ENCODE peak calls at places on chromosomes 2 and 18, in ten cellular contexts. One of them, this sample, is unnamed.

GRCh38 chr2:64787019-64787365 is 133.3 kb upstream of the SERTAD2 start:
- DNase-seq in CD8-positive, alpha-beta memory T cell: no peak
- DNase-seq in A549: no peak
- DNase-seq in NCI-H345: no peak
- DNase-seq in NCI-H1694: no peak
- DNase-seq in H4: no peak
- DNase-seq in activated T-cell treated with anti-CD3 and anti-CD28 coated beads, Interleukin-2, amount 50 U/mL, for 4 hours: no peak
- DNase-seq in sciatic nerve: no peak
- DNase-seq in OCI-LY7: no peak
- DNase-seq in midbrain: no peak
- DNase-seq in this sample: no peak

GRCh38 chr2:241660593-241661213 is 23.2 kb downstream of the ATG4B start:
- DNase-seq in CD8-positive, alpha-beta memory T cell: no peak
- DNase-seq in A549: no peak
- DNase-seq in NCI-H345: no peak
- DNase-seq in NCI-H1694: no peak
- DNase-seq in H4: no peak
- DNase-seq in activated T-cell treated with anti-CD3 and anti-CD28 coated beads, Interleukin-2, amount 50 U/mL, for 4 hours: no peak
- DNase-seq in sciatic nerve: no peak
- DNase-seq in OCI-LY7: no peak
- DNase-seq in midbrain: no peak
- DNase-seq in this sample: no peak

GRCh38 chr18:8799593-8799992 is 94.2 kb downstream of the MTCL1 start:
- DNase-seq in CD8-positive, alpha-beta memory T cell: no peak
- DNase-seq in A549: no peak
- DNase-seq in NCI-H345: no peak
- DNase-seq in NCI-H1694: no peak
- DNase-seq in H4: no peak
- DNase-seq in activated T-cell treated with anti-CD3 and anti-CD28 coated beads, Interleukin-2, amount 50 U/mL, for 4 hours: no peak
- DNase-seq in sciatic nerve: no peak
- DNase-seq in OCI-LY7: no peak
- DNase-seq in midbrain: no peak
- DNase-seq in this sample: no peak

GRCh38 chr2:223055140-223055539 is 3.1 kb downstream of the KCNE4 start:
- DNase-seq in CD8-positive, alpha-beta memory T cell: no peak
- DNase-seq in A549: no peak
- DNase-seq in NCI-H345: peak
- DNase-seq in NCI-H1694: peak
- DNase-seq in H4: peak
- DNase-seq in activated T-cell treated with anti-CD3 and anti-CD28 coated beads, Interleukin-2, amount 50 U/mL, for 4 hours: no peak
- DNase-seq in sciatic nerve: no peak
- DNase-seq in OCI-LY7: no peak
- DNase-seq in midbrain: peak
- DNase-seq in this sample: no peak

GRCh38 chr2:237291138-237291792 is 122.7 kb downstream of the COL6A3 start:
- DNase-seq in CD8-positive, alpha-beta memory T cell: no peak
- DNase-seq in A549: peak
- DNase-seq in NCI-H345: peak
- DNase-seq in NCI-H1694: peak
- DNase-seq in H4: peak
- DNase-seq in activated T-cell treated with anti-CD3 and anti-CD28 coated beads, Interleukin-2, amount 50 U/mL, for 4 hours: no peak
- DNase-seq in sciatic nerve: peak
- DNase-seq in OCI-LY7: no peak
- DNase-seq in midbrain: peak
- DNase-seq in this sample: no peak

GRCh38 chr2:1708476-1709334 is 35.6 kb downstream of the PXDN start:
- DNase-seq in CD8-positive, alpha-beta memory T cell: no peak
- DNase-seq in A549: no peak
- DNase-seq in NCI-H345: peak
- DNase-seq in NCI-H1694: no peak
- DNase-seq in H4: no peak
- DNase-seq in activated T-cell treated with anti-CD3 and anti-CD28 coated beads, Interleukin-2, amount 50 U/mL, for 4 hours: no peak
- DNase-seq in sciatic nerve: no peak
- DNase-seq in OCI-LY7: no peak
- DNase-seq in midbrain: no peak
- DNase-seq in this sample: no peak

GRCh38 chr2:23452853-23453420 is 68.0 kb downstream of the KLHL29 start:
- DNase-seq in CD8-positive, alpha-beta memory T cell: no peak
- DNase-seq in A549: no peak
- DNase-seq in NCI-H345: no peak
- DNase-seq in NCI-H1694: no peak
- DNase-seq in H4: peak
- DNase-seq in activated T-cell treated with anti-CD3 and anti-CD28 coated beads, Interleukin-2, amount 50 U/mL, for 4 hours: no peak
- DNase-seq in sciatic nerve: no peak
- DNase-seq in OCI-LY7: no peak
- DNase-seq in midbrain: no peak
- DNase-seq in this sample: no peak

GRCh38 chr2:226583715-226584114 is 215.9 kb downstream of the IRS1 start:
- DNase-seq in CD8-positive, alpha-beta memory T cell: no peak
- DNase-seq in A549: peak
- DNase-seq in NCI-H345: no peak
- DNase-seq in NCI-H1694: no peak
- DNase-seq in H4: peak
- DNase-seq in activated T-cell treated with anti-CD3 and anti-CD28 coated beads, Interleukin-2, amount 50 U/mL, for 4 hours: no peak
- DNase-seq in sciatic nerve: no peak
- DNase-seq in OCI-LY7: no peak
- DNase-seq in midbrain: no peak
- DNase-seq in this sample: no peak

GRCh38 chr2:97742381-97742847 is 29.0 kb downstream of the ZAP70 start:
- DNase-seq in CD8-positive, alpha-beta memory T cell: peak
- DNase-seq in A549: no peak
- DNase-seq in NCI-H345: no peak
- DNase-seq in NCI-H1694: no peak
- DNase-seq in H4: no peak
- DNase-seq in activated T-cell treated with anti-CD3 and anti-CD28 coated beads, Interleukin-2, amount 50 U/mL, for 4 hours: no peak
- DNase-seq in sciatic nerve: no peak
- DNase-seq in OCI-LY7: no peak
- DNase-seq in midbrain: no peak
- DNase-seq in this sample: no peak

GRCh38 chr18:75209952-75210261 is 690 bp upstream of the TSHZ1 start:
- DNase-seq in CD8-positive, alpha-beta memory T cell: no peak
- DNase-seq in A549: no peak
- DNase-seq in NCI-H345: no peak
- DNase-seq in NCI-H1694: no peak
- DNase-seq in H4: no peak
- DNase-seq in activated T-cell treated with anti-CD3 and anti-CD28 coated beads, Interleukin-2, amount 50 U/mL, for 4 hours: no peak
- DNase-seq in sciatic nerve: no peak
- DNase-seq in OCI-LY7: peak
- DNase-seq in midbrain: no peak
- DNase-seq in this sample: no peak

GRCh38 chr2:172908275-172908674 is 167.4 kb upstream of the MAP3K20 start:
- DNase-seq in CD8-positive, alpha-beta memory T cell: no peak
- DNase-seq in A549: no peak
- DNase-seq in NCI-H345: no peak
- DNase-seq in NCI-H1694: no peak
- DNase-seq in H4: no peak
- DNase-seq in activated T-cell treated with anti-CD3 and anti-CD28 coated beads, Interleukin-2, amount 50 U/mL, for 4 hours: no peak
- DNase-seq in sciatic nerve: no peak
- DNase-seq in OCI-LY7: no peak
- DNase-seq in midbrain: no peak
- DNase-seq in this sample: no peak

GRCh38 chr2:239003933-239004636 is 156.2 kb downstream of the TWIST2 start:
- DNase-seq in CD8-positive, alpha-beta memory T cell: no peak
- DNase-seq in A549: no peak
- DNase-seq in NCI-H345: no peak
- DNase-seq in NCI-H1694: no peak
- DNase-seq in H4: no peak
- DNase-seq in activated T-cell treated with anti-CD3 and anti-CD28 coated beads, Interleukin-2, amount 50 U/mL, for 4 hours: no peak
- DNase-seq in sciatic nerve: no peak
- DNase-seq in OCI-LY7: no peak
- DNase-seq in midbrain: no peak
- DNase-seq in this sample: no peak

GRCh38 chr2:196745711-196746110 is 53.8 kb downstream of the GTF3C3 start:
- DNase-seq in CD8-positive, alpha-beta memory T cell: no peak
- DNase-seq in A549: no peak
- DNase-seq in NCI-H345: no peak
- DNase-seq in NCI-H1694: no peak
- DNase-seq in H4: no peak
- DNase-seq in activated T-cell treated with anti-CD3 and anti-CD28 coated beads, Interleukin-2, amount 50 U/mL, for 4 hours: no peak
- DNase-seq in sciatic nerve: no peak
- DNase-seq in OCI-LY7: no peak
- DNase-seq in midbrain: no peak
- DNase-seq in this sample: no peak